ENCODE peak calls at places on chromosome 2, in seven cellular contexts. H is transverse colon, O is tibial artery, E is WTC11, X is H9, L is epithelial cell of esophagus, T is HepG2. V is an unnamed sample.

GRCh38 chr2:238387376-238387775 is 39.4 kb upstream of the ASB1 start:
- DNase-seq in H (no peak), O (no peak), E (no peak), X (no peak), L (no peak), T (no peak), V (no peak)

GRCh38 chr2:240182966-240183365 is 42.5 kb upstream of the OTOS start:
- DNase-seq in H (no peak), O (peak; percentile 41), E (no peak), X (no peak), L (no peak), T (no peak), V (no peak)

GRCh38 chr2:235659767-235660322 is 166.0 kb downstream of the AGAP1 start:
- DNase-seq in H (no peak), O (no peak), E (no peak), X (no peak), L (no peak), T (peak; percentile 23), V (peak; percentile 73)

GRCh38 chr2:171210864-171211431 is 50.3 kb upstream of the TLK1 start:
- DNase-seq in H (no peak), O (no peak), E (no peak), X (no peak), L (no peak), T (no peak), V (no peak)

GRCh38 chr2:237695201-237695780 is 67.9 kb downstream of the LRRFIP1 start:
- DNase-seq in H (no peak), O (no peak), E (no peak), X (peak; percentile 2), L (peak; percentile 90), T (no peak), V (no peak)

GRCh38 chr2:118016911-118017310 is 3.0 kb upstream of the CCDC93 start:
- DNase-seq in H (no peak), O (no peak), E (no peak), X (no peak), L (peak; percentile 21), T (no peak), V (no peak)

GRCh38 chr2:26767129-26767528 is 3.0 kb downstream of the SLC35F6 start:
- DNase-seq in H (no peak), O (no peak), E (no peak), X (no peak), L (no peak), T (no peak), V (no peak)

GRCh38 chr2:241858206-241859016 is at the start of gene PDCD1:
- DNase-seq in H (peak; percentile 47), O (peak; percentile 67), E (peak; percentile 49), X (peak; percentile 73), L (no peak), T (peak; percentile 31), V (peak; percentile 65)

GRCh38 chr2:29769847-29770246 is 151.5 kb downstream of the ALK start:
- DNase-seq in H (no peak), O (no peak), E (no peak), X (no peak), L (no peak), T (no peak), V (no peak)

GRCh38 chr2:48755473-48755872 is at the start of gene LHCGR:
- DNase-seq in H (no peak), O (no peak), E (peak; percentile 59), X (peak; percentile 74), L (peak; percentile 9), T (no peak), V (no peak)

GRCh38 chr2:235636471-235637005 is 142.7 kb downstream of the AGAP1 start:
- DNase-seq in H (no peak), O (no peak), E (no peak), X (no peak), L (no peak), T (no peak), V (no peak)

GRCh38 chr2:144703852-144704324 is 184.0 kb upstream of the ZEB2 start:
- DNase-seq in H (peak; percentile 18), O (peak; percentile 66), E (no peak), X (no peak), L (peak; percentile 93), T (no peak), V (no peak)

GRCh38 chr2:224948005-224948404 is 94.3 kb downstream of the DOCK10 start:
- DNase-seq in H (no peak), O (no peak), E (no peak), X (no peak), L (no peak), T (no peak), V (no peak)

GRCh38 chr2:27381577-27382181 is 1.1 kb upstream of the ZNF513 start:
- DNase-seq in H (no peak), O (no peak), E (no peak), X (no peak), L (no peak), T (no peak), V (no peak)

GRCh38 chr2:50591642-50592041 is 440.3 kb downstream of the NRXN1 start:
- DNase-seq in H (no peak), O (no peak), E (no peak), X (no peak), L (no peak), T (no peak), V (no peak)

GRCh38 chr2:169673921-169674320 is 20.3 kb downstream of the CFAP210 start:
- DNase-seq in H (no peak), O (no peak), E (no peak), X (no peak), L (peak; percentile 67), T (no peak), V (no peak)

GRCh38 chr2:221397179-221397578 is 174.9 kb downstream of the EPHA4 start:
- DNase-seq in H (no peak), O (no peak), E (no peak), X (no peak), L (peak; percentile 88), T (no peak), V (no peak)

GRCh38 chr2:63060079-63060482 is 9.5 kb downstream of the OTX1 start:
- DNase-seq in H (no peak), O (no peak), E (no peak), X (no peak), L (no peak), T (no peak), V (no peak)

GRCh38 chr2:73415906-73416305 is 30.3 kb downstream of the ALMS1 start:
- DNase-seq in H (no peak), O (no peak), E (no peak), X (no peak), L (no peak), T (no peak), V (no peak)

GRCh38 chr2:199911052-199911876 is at the start of gene C2orf69:
- DNase-seq in H (peak; percentile 98), O (peak; percentile 97), E (peak; percentile 98), X (peak; percentile 99), L (peak; percentile 99), T (peak; percentile 99), V (peak; percentile 93)

GRCh38 chr2:83459456-83459855 is 999.6 kb downstream of the SUCLG1 start:
- DNase-seq in H (no peak), O (no peak), E (no peak), X (no peak), L (no peak), T (no peak), V (no peak)

GRCh38 chr2:183898641-183899040 is 699.7 kb upstream of the ZNF804A start:
- DNase-seq in H (no peak), O (no peak), E (no peak), X (no peak), L (peak; percentile 16), T (no peak), V (no peak)

GRCh38 chr2:207847098-207847806 is 77.5 kb upstream of the FZD5 start:
- DNase-seq in H (no peak), O (no peak), E (no peak), X (no peak), L (no peak), T (peak; percentile 95), V (no peak)

GRCh38 chr2:128805918-128806317 is 487.2 kb upstream of the HS6ST1 start:
- DNase-seq in H (no peak), O (no peak), E (no peak), X (no peak), L (no peak), T (no peak), V (no peak)

DNA sequence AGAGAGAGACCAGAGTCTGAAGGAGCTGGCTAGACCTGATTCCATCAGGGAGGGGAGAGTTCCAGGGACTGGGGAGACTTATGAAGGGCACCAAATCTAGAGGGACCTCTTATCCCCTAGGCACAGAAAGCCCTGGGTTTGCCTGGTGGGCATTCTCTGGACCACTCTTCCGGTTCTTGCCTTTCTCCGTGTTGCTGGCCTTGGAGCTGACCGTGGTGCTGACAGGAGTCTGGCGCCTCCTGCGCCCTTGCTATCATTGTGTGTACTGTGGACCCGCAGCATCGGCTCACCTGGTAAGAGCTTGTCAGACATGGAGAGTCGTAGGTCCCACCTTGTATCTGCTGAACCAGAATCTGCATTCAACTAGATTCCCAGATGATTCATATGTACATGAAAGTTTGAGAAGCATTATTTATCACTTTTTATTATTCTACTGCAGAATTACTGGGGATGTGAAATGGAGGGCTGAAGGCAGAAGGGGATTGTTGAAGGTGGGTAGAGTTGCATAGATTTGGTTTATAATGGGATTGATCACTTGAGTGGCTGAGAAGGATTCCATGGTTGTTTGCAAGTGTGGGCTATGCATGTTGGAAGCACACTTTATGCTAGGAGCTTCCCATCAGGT is 4.3 kb upstream of the TRPM8 start:
- DNase-seq in H (no peak), O (no peak), E (peak; percentile 82), X (peak; percentile 81), L (peak; percentile 60), T (peak; percentile 41), V (no peak)
- TF ChIP-seq CTCF in H (no peak), O (no peak), E (no peak), X (no peak), L (peak; percentile 17), T (no peak), V (no peak)

GRCh38 chr2:3942841-3943240 is 239.5 kb downstream of the DCDC2C start:
- DNase-seq in H (no peak), O (no peak), E (no peak), X (no peak), L (no peak), T (no peak), V (no peak)
- TF ChIP-seq CTCF in H (no peak), O (no peak), E (no peak), X (no peak), L (no peak), T (no peak), V (no peak)

DNA sequence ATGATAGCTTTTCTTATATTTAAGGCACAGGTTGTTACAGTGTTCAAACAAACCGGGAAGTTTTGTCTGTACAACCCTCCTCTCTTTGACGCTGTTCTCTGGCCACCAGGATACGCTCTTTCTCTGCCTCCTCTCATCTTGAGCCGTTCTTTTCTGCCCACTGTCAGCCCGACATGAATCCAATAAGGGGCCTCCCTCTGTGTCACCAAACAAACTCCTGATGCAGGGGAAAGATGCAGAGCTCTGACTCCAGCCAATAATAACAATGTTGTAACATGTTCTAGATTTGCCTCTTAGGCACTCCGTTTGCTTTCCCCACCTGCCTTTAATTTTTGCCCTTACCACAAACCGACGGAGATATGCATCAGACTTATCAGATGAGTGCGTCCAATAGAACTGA is 449.3 kb downstream of the SLC4A3 start:
- DNase-seq in H (no peak), O (peak; percentile 77), E (no peak), X (no peak), L (peak; percentile 45), T (no peak), V (no peak)
- TF ChIP-seq CTCF in H (no peak), O (peak; percentile 26), E (no peak), X (peak; percentile 39), L (peak; percentile 64), T (peak; percentile 15), V (no peak)

DNA sequence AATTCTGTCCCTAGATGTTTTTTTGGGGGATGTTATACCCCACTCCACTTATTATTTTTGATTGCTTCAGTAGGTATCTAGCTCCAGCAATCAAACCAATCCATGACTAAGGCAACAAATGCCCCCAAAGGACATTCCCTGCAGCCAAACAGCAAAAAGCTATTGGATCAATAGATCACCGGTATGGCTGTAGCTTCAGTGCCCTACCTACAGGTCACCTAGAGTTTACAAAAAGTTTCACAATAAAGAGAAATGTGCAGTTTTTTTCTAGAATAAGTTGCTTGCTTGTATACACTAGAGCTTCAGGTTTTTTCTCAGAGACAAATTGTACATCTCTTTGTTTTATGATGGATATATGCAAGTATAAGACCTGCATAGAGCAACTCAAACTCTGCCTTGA is 27.7 kb downstream of the PDE11A start:
- DNase-seq in H (no peak), O (no peak), E (no peak), X (no peak), L (no peak), T (no peak), V (no peak)
- TF ChIP-seq CTCF in H (no peak), O (no peak), E (no peak), X (no peak), L (no peak), T (no peak), V (no peak)